ENCODE peak calls at places on chromosomes 7 and 10, in seven cellular contexts. Y is CD8-positive, alpha-beta T cell; N is T-cell; G is heart left ventricle; F is right cardiac atrium; U is WTC11; T is AG09309. W is an unnamed sample.

GRCh38 chr7:17326378-17326777 is 27.9 kb downstream of the AHR start:
- DNase-seq in U (no peak), N (no peak), G (no peak), Y (no peak), T (no peak), F (no peak), W (no peak)

GRCh38 chr10:21524526-21525366 is 736 bp downstream of the SKIDA1 start:
- DNase-seq in F (no peak), U (no peak), T (no peak), G (no peak), Y (no peak), N (no peak), W (no peak)

GRCh38 chr10:117548191-117548668 is 5.7 kb downstream of the EMX2 start:
- DNase-seq in N (no peak), F (no peak), T (no peak), G (no peak), Y (no peak), U (no peak), W (no peak)

GRCh38 chr7:96328016-96328415 is 6.1 kb upstream of the SLC25A13 start:
- DNase-seq in F (no peak), N (no peak), G (no peak), Y (no peak), U (no peak), T (no peak), W (no peak)

GRCh38 chr10:86035791-86036543 is 330.6 kb downstream of the GRID1 start:
- DNase-seq in G (no peak), N (no peak), Y (no peak), F (no peak), U (no peak), T (no peak), W (no peak)

GRCh38 chr7:119374436-119374835 is 898.5 kb upstream of the KCND2 start:
- DNase-seq in U (no peak), F (no peak), N (no peak), T (no peak), Y (no peak), G (no peak), W (no peak)

GRCh38 chr10:58017719-58018367 is 249.9 kb downstream of the IPMK start:
- DNase-seq in U (no peak), F (no peak), T (peak; percentile 78), G (no peak), Y (no peak), N (no peak), W (no peak)

GRCh38 chr7:108329514-108329913 is 126.7 kb downstream of the NRCAM start:
- DNase-seq in Y (no peak), N (no peak), T (no peak), F (no peak), U (no peak), G (no peak), W (no peak)

GRCh38 chr10:80382989-80383388 is 25.4 kb upstream of the PRXL2A start:
- DNase-seq in T (no peak), F (no peak), Y (peak; percentile 16), U (peak; percentile 44), G (peak; percentile 27), N (peak; percentile 53), W (peak; percentile 44)

GRCh38 chr10:133453516-133454203 is at the start of gene SCART1:
- DNase-seq in T (no peak), G (no peak), N (no peak), Y (no peak), U (no peak), F (no peak), W (no peak)

GRCh38 chr7:144717720-144718119 is 118.1 kb downstream of the TPK1 start:
- DNase-seq in T (no peak), G (no peak), N (no peak), U (no peak), F (no peak), Y (no peak), W (no peak)

GRCh38 chr7:69992938-69993337 is 394.7 kb downstream of the AUTS2 start:
- DNase-seq in Y (no peak), N (no peak), U (no peak), G (no peak), F (no peak), T (no peak), W (no peak)

GRCh38 chr10:132904169-132904813 is 38.1 kb downstream of the CFAP46 start:
- DNase-seq in F (no peak), G (no peak), Y (no peak), U (peak; percentile 70), N (peak; percentile 4), T (no peak), W (no peak)

GRCh38 chr7:100190059-100190711 is 12.5 kb downstream of the STAG3 start:
- DNase-seq in F (no peak), T (no peak), U (no peak), N (no peak), Y (no peak), G (no peak), W (no peak)

GRCh38 chr7:47763063-47763974 is 181.4 kb upstream of the TNS3 start:
- DNase-seq in G (no peak), Y (no peak), U (no peak), T (peak; percentile 68), F (no peak), N (no peak), W (no peak)

GRCh38 chr7:103065666-103066065 is 8.9 kb downstream of the FBXL13 start:
- DNase-seq in T (no peak), N (peak; percentile 34), Y (peak; percentile 23), G (no peak), U (peak; percentile 62), F (peak; percentile 31), W (peak; percentile 19)

GRCh38 chr7:6589151-6589828 is 531 bp upstream of the INTS15 start:
- DNase-seq in Y (no peak), T (no peak), U (no peak), F (no peak), G (no peak), N (no peak), W (no peak)

GRCh38 chr10:131901181-131901829 is 497 bp downstream of the PPP2R2D start:
- DNase-seq in U (peak; percentile 59), N (peak; percentile 50), T (no peak), G (peak; percentile 60), F (peak; percentile 64), Y (peak; percentile 26), W (peak; percentile 64)

GRCh38 chr10:4470231-4470840 is 355.7 kb upstream of the AKR1E2 start:
- DNase-seq in U (no peak), F (no peak), G (no peak), T (peak; percentile 37), N (no peak), Y (no peak), W (no peak)